ENCODE peak calls at places on chromosomes 16 and 17, in five cellular contexts. F is uterus, K is body of pancreas, Z is brain microvascular endothelial cell, X is testis. L is an unnamed sample.
A peak's percentile ranks its signal among the peaks of the same experiment; 100 is the strongest.

GRCh38 chr17:21353326-21354010 is 22.7 kb upstream of the KCNJ12 start:
- DNase-seq in K (no peak), F (no peak), X (no peak), Z (no peak), L (no peak)

GRCh38 chr17:15264542-15264941 is 584 bp downstream of the PMP22 start:
- DNase-seq in X (no peak), Z (no peak), F (no peak), K (peak; percentile 94), L (no peak)

GRCh38 chr17:28384281-28385036 is 13.0 kb downstream of the SARM1 start:
- DNase-seq in Z (no peak), K (peak; percentile 93), X (peak; percentile 51), F (no peak), L (no peak)

GRCh38 chr17:14731591-14731990 is 430.7 kb downstream of the HS3ST3B1 start:
- DNase-seq in F (no peak), K (no peak), Z (no peak), X (no peak), L (no peak)

GRCh38 chr17:73901661-73902415 is 257.6 kb upstream of the SDK2 start:
- DNase-seq in K (peak; percentile 63), X (peak; percentile 33), F (no peak), Z (no peak), L (peak; percentile 25)

GRCh38 chr17:32664936-32665583 is 178.3 kb downstream of the CDK5R1 start:
- DNase-seq in K (no peak), F (no peak), X (no peak), Z (no peak), L (no peak)

GRCh38 chr17:74972107-74972972 is at the start of gene HID1:
- DNase-seq in K (peak; percentile 93), F (no peak), X (peak; percentile 88), Z (no peak), L (peak; percentile 72)

GRCh38 chr16:87689956-87690465 is 75.8 kb downstream of the KLHDC4 start:
- DNase-seq in F (no peak), Z (no peak), X (no peak), K (no peak), L (no peak)

GRCh38 chr16:29745853-29746345 is at the start of gene C16orf54:
- DNase-seq in Z (no peak), X (peak; percentile 27), K (peak; percentile 38), F (peak; percentile 34), L (no peak)

GRCh38 chr17:59783221-59784016 is 76.0 kb downstream of the VMP1 start:
- DNase-seq in F (no peak), K (no peak), Z (peak; percentile 56), X (no peak), L (peak; percentile 55)

GRCh38 chr17:49201481-49201927 is 8.9 kb downstream of the GNGT2 start:
- DNase-seq in K (no peak), F (no peak), Z (peak; percentile 25), X (no peak), L (no peak)

GRCh38 chr16:89099905-89100304 is 6.3 kb downstream of the ACSF3 start:
- DNase-seq in F (no peak), X (no peak), K (no peak), Z (no peak), L (peak; percentile 28)

GRCh38 chr16:21184834-21185233 is 26.4 kb downstream of the LDAF1 start:
- DNase-seq in F (no peak), Z (no peak), K (no peak), X (no peak), L (no peak)

GRCh38 chr16:5024632-5025031 is 9.1 kb downstream of the NAGPA start:
- DNase-seq in K (peak; percentile 70), F (no peak), Z (no peak), X (peak; percentile 29), L (peak; percentile 53)

GRCh38 chr17:33234930-33235685 is 58.0 kb downstream of the ASIC2 start:
- DNase-seq in F (peak; percentile 75), Z (peak; percentile 92), X (peak; percentile 81), K (peak; percentile 52), L (no peak)

GRCh38 chr17:56752263-56752662 is 81.5 kb downstream of the C17orf67 start:
- DNase-seq in K (no peak), X (no peak), Z (no peak), F (no peak), L (no peak)

GRCh38 chr17:56756536-56756935 is 77.2 kb downstream of the C17orf67 start:
- DNase-seq in Z (peak; percentile 96), K (no peak), X (no peak), F (no peak), L (no peak)

GRCh38 chr17:56751145-56751743 is 82.5 kb downstream of the C17orf67 start:
- DNase-seq in X (no peak), F (no peak), K (no peak), Z (no peak), L (no peak)

GRCh38 chr17:56755310-56755709 is 78.4 kb downstream of the C17orf67 start:
- DNase-seq in F (no peak), K (no peak), X (no peak), Z (no peak), L (no peak)

DNA sequence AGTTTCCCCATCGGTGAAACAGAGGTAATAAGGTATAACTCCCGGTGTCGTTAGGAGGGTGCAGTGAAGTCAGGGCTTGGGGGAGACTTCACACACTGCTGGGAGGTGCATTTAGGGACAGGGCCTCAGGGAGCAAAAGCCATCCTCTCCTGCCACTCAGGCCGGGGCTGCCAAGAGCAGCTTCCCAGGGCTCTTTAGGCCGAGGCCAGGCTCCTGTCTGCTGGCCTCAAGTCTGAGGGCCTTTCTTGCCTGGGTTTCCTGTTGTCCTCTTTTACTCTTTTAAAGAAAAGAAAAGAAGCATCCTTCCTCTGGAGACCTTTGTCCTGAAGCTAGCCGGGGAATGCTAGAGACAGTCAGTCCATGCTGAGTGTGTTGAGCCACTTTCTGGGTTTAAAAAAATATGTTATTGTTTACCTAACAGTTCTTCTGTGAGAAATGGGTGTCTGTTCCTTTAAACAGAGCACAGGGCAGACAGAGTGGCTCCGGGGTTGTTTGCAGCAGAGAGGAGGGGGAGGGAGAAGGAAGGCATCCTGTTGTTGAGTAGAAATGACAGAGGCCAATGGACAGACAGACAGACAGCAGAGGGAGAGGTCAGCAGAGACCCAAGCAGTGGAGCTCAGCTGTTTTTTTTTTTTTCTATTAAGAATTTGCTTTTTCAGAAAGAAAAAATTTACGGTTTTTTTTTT is 79.1 kb downstream of the C17orf67 start:
- DNase-seq in F (no peak), K (no peak), X (no peak), Z (peak; percentile 45), L (no peak)
- H3K4me3 ChIP-seq in F (no peak overlapping the region), K (no peak overlapping the region), X (no peak overlapping the region), Z (no peak overlapping the region), L (no peak overlapping the region)

GRCh38 chr17:42518046-42518754 is 17.8 kb upstream of the NAGLU start:
- DNase-seq in K (peak; percentile 53), F (peak; percentile 95), Z (peak; percentile 91), X (peak; percentile 71), L (no peak)
- H3K27ac ChIP-seq in K (peak overlapping the region; percentile 76), F (peak overlapping the region; percentile 95), Z (peak overlapping the region; percentile 99), X (peak overlapping the region; percentile 93), L (no peak overlapping the region)

DNA sequence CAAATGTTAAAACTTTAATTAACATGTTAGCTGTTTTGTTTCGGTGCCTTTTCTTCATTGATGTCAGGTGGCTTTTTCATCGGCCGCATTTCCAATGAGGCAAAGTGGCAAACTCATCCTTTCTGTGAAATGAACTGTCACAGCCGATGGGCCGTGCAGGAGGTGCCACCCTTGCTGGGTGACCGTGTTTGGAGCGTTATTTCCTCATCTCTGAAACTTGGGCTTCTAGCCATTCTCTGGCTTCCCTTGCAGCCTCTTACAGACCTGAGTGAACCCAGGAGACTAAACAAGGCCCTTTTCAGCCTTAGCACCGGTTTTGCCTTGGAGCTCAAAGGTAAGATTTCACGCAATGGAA is 42.2 kb upstream of the PRSS54 start:
- DNase-seq in F (no peak), Z (no peak), K (peak; percentile 24), X (no peak), L (peak; percentile 20)
- H3K36me3 ChIP-seq in F (no peaks in the 10 kb centered on the region), Z (no peaks in the 10 kb centered on the region), K (no peaks in the 10 kb centered on the region), X (no peaks in the 10 kb centered on the region), L (no peaks in the 10 kb centered on the region)

GRCh38 chr16:83951544-83951943 is 1.5 kb upstream of the OSGIN1 start:
- DNase-seq in K (no peak), X (no peak), F (no peak), Z (no peak), L (no peak)

GRCh38 chr16:83952940-83953795 is at the start of gene OSGIN1:
- DNase-seq in K (peak; percentile 98), Z (peak; percentile 91), F (peak; percentile 94), X (peak; percentile 97), L (peak; percentile 33)

GRCh38 chr16:83954577-83955016 is 1.6 kb downstream of the OSGIN1 start:
- DNase-seq in X (peak; percentile 70), F (peak; percentile 38), K (peak; percentile 78), Z (peak; percentile 64), L (no peak)

GRCh38 chr16:83953796-83954576 is 946 bp downstream of the OSGIN1 start:
- DNase-seq in K (peak; percentile 36), X (peak; percentile 48), Z (peak; percentile 20), F (no peak), L (peak; percentile 49)

DNA sequence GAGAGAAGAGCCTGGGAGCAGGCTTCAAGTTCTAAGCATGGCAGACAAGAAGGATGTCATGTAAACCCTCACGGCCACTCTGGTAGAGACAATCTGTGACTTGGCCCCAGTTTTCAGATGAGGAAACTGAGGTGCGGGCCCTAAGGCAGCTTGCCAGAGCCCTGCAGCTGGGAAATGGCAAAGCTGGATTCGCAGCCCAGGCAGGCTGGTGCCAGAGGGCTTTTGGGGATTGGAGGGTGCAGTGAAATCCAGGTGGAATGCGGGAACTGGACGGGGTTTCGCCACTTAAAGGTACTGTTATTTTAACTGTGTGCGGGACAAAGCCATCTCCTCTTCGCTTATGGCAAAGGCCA is 477 bp upstream of the OSGIN1 start:
- DNase-seq in F (no peak), Z (no peak), K (peak; percentile 58), X (no peak), L (no peak)
- H3K4me3 ChIP-seq in F (peak overlapping the region; percentile 56), Z (peak overlapping the region; percentile 15), K (no peak overlapping the region), X (peak overlapping the region; percentile 71), L (no peak overlapping the region)

GRCh38 chr17:77526259-77526711 is 385.5 kb downstream of the SEC14L1 start:
- DNase-seq in K (no peak), F (no peak), Z (no peak), X (no peak), L (no peak)
- H3K27ac ChIP-seq in K (no peak overlapping the region), F (no peak overlapping the region), Z (no peak overlapping the region), X (no peak overlapping the region), L (no peak overlapping the region)

L was measured in OCI-LY7.